ENCODE peak calls at places on chromosomes 4 and X, in four cellular contexts. B is suprapubic skin, L is tibial nerve, Q is ovary. D is an unnamed sample.

GRCh38 chr4:185283723-185284122 is 74.3 kb downstream of the SNX25 start:
- DNase-seq in B (no peak), Q (no peak), L (no peak), D (no peak)

GRCh38 chrX:125202486-125203378 is 116.9 kb upstream of the TEX13C start:
- DNase-seq in Q (no peak), B (peak), L (no peak), D (no peak)

GRCh38 chr4:125728568-125728967 is 413.8 kb downstream of the FAT4 start:
- DNase-seq in B (no peak), L (no peak), Q (no peak), D (no peak)

GRCh38 chr4:140266958-140267568 is 106.4 kb upstream of the SCOC start:
- DNase-seq in B (no peak), L (no peak), Q (no peak), D (no peak)

GRCh38 chr4:1126506-1126905 is 13.1 kb upstream of the RNF212 start:
- DNase-seq in Q (no peak), B (no peak), L (no peak), D (no peak)

GRCh38 chr4:184826315-184827266 is 823 bp upstream of the ACSL1 start:
- DNase-seq in L (no peak), Q (peak), B (peak), D (peak)

GRCh38 chr4:150582101-150582565 is at the start of gene MAB21L2:
- DNase-seq in B (no peak), L (no peak), Q (no peak), D (no peak)

GRCh38 chr4:2073808-2074481 is 14.8 kb downstream of the NAT8L start:
- DNase-seq in B (peak), Q (no peak), L (no peak), D (no peak)

GRCh38 chr4:8040607-8041006 is 100.9 kb upstream of the AFAP1 start:
- DNase-seq in B (no peak), L (no peak), Q (no peak), D (no peak)

GRCh38 chrX:3516051-3516541 is 169.6 kb upstream of the MXRA5 start:
- DNase-seq in Q (no peak), B (no peak), L (peak), D (no peak)

GRCh38 chrX:24426340-24426913 is 38.7 kb upstream of the PDK3 start:
- DNase-seq in Q (no peak), B (no peak), L (no peak), D (no peak)

GRCh38 chr4:139540637-139541036 is 15.4 kb downstream of the SETD7 start:
- DNase-seq in B (no peak), L (no peak), Q (no peak), D (no peak)

GRCh38 chrX:23766650-23767551 is 16.1 kb upstream of the SAT1 start:
- DNase-seq in L (no peak), Q (no peak), B (no peak), D (no peak)

GRCh38 chr4:23934915-23935314 is 45.1 kb upstream of the PPARGC1A start:
- DNase-seq in L (peak), B (peak), Q (no peak), D (peak)

DNA sequence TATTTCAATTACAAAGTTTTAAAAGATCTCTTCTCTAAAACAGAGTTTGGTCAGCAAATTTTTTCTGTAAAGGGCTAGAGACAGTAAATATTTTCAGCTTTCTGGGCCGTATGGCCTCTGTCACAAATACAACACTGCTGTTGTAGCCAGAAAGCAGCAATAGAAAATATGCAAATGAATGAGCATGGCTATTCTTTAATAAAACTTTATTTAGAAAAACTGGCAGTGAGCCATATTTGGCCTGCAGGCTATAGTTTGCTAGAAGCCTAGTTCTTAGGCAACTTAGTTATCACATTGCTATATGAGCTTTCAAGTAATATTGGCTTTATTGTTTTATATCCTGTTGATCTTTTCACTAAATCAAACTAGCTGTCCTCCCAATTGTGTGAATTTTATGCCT is 26.5 kb upstream of the XK start:
- DNase-seq in L (no peak), B (no peak), Q (no peak), D (no peak)
- TF ChIP-seq POLR2A in L (no peak), B (no peak), Q (no peak), D (no peak)

GRCh38 chrX:83260288-83260687 is 247.8 kb upstream of the POU3F4 start:
- DNase-seq in Q (no peak), B (no peak), L (no peak), D (no peak)
- H3K4me3 ChIP-seq in Q (no peak), B (no peak), L (no peak), D (no peak)

GRCh38 chr4:78899302-78899701 is 39.9 kb downstream of the PAQR3 start:
- DNase-seq in L (no peak), Q (no peak), B (no peak), D (no peak)

GRCh38 chr4:78901882-78902281 is 37.4 kb downstream of the PAQR3 start:
- DNase-seq in B (no peak), Q (no peak), L (no peak), D (no peak)

GRCh38 chr4:78904143-78904542 is 35.1 kb downstream of the PAQR3 start:
- DNase-seq in L (no peak), B (no peak), Q (no peak), D (no peak)

GRCh38 chr4:78907638-78908037 is 31.6 kb downstream of the PAQR3 start:
- DNase-seq in L (no peak), B (no peak), Q (no peak), D (no peak)

DNA sequence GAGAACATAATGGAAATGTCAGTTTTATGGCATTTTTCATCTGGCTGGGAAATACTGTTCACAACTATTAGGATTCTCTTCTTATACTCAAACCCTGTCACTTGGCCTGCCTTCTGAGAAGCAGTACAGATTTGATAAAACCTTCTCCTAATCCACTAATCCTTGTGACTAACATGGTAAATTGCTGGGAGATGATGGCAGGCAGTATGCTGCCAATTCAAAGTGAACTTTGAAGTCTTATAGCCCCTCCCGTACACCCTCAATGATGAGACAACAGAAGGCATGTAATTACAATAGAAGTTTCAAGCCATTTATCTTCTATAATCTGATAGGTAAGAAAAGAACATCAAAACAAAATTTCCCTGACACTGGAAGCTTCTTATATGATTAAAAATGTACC is 36.9 kb downstream of the PAQR3 start:
- DNase-seq in Q (no peak), L (no peak), B (no peak), D (no peak)
- TF ChIP-seq POLR2A in Q (no peak), L (no peak), B (no peak), D (no peak)

GRCh38 chrX:19515615-19516105 is 352 bp upstream of the MAP3K15 start:
- DNase-seq in Q (no peak), L (no peak), B (no peak), D (no peak)
- H3K4me3 ChIP-seq in Q (peak), L (peak), B (peak), D (no peak)

GRCh38 chr4:105146286-105147219 is at the start of gene TET2:
- DNase-seq in Q (peak), B (peak), L (peak), D (peak)
- TF ChIP-seq POLR2A in Q (no peak), B (no peak), L (peak), D (peak)

DNA sequence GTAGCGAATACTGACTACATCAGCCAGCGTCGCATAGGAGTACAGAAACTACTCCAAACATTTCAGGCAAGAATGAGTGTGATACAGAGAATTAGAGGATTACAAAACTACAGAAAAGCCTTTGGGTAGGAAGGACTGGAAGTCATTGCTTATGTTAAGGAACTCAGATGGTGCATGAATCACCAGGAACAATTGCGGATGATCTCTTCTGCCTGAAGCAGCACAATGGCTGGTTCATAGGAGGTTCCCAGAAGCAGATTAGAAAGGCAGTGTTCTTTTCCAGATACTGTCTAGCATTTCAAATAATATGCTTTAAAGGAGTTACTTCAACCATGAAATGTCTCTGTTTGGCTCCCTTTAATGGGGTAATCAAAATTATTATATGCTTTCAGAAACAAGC is 42.5 kb upstream of the MAP9 start:
- DNase-seq in L (no peak), B (no peak), Q (no peak), D (no peak)
- H3K4me3 ChIP-seq in L (no peak), B (no peak), Q (no peak), D (no peak)

GRCh38 chr4:121696140-121696640 is 590 bp downstream of the ANXA5 start:
- DNase-seq in B (peak), L (peak), Q (peak), D (peak)
- TF ChIP-seq POLR2A in B (no peak), L (peak), Q (peak), D (peak)